ENCODE peak calls at places on chromosomes 12 and 14, in six cellular contexts. T, D, R, V, L and P are unnamed samples.

GRCh38 chr12:111434680-111435338 is 29.1 kb downstream of the SH2B3 start:
- DNase-seq in T (peak; percentile 62), D (peak; percentile 93), R (no peak), V (no peak), L (no peak), P (peak; percentile 80)

GRCh38 chr12:56336361-56337167 is 2.1 kb upstream of the IL23A start:
- DNase-seq in T (no peak), D (peak; percentile 30), R (no peak), V (no peak), L (no peak), P (no peak)

GRCh38 chr12:111361073-111361716 is 7.7 kb downstream of the PHETA1 start:
- DNase-seq in T (no peak), D (no peak), R (no peak), V (no peak), L (no peak), P (no peak)

GRCh38 chr12:132078190-132078589 is 65.9 kb downstream of the DDX51 start:
- DNase-seq in T (peak; percentile 91), D (no peak), R (no peak), V (no peak), L (no peak), P (no peak)

GRCh38 chr12:26286186-26286585 is 90.8 kb downstream of the SSPN start:
- DNase-seq in T (no peak), D (no peak), R (no peak), V (no peak), L (no peak), P (no peak)

GRCh38 chr12:28742791-28743190 is 406.3 kb upstream of the FAR2 start:
- DNase-seq in T (peak; percentile 42), D (no peak), R (no peak), V (no peak), L (no peak), P (no peak)

GRCh38 chr14:92570863-92571262 is 57.3 kb downstream of the RIN3 start:
- DNase-seq in T (no peak), D (no peak), R (no peak), V (no peak), L (no peak), P (no peak)

GRCh38 chr14:60220084-60220483 is 28.9 kb upstream of the PPM1A start:
- DNase-seq in T (no peak), D (no peak), R (no peak), V (no peak), L (no peak), P (no peak)

GRCh38 chr12:27244680-27245005 is 557 bp downstream of the STK38L start:
- DNase-seq in T (peak; percentile 58), D (no peak), R (no peak), V (no peak), L (no peak), P (no peak)

GRCh38 chr14:53412819-53413664 is 259.9 kb upstream of the DDHD1 start:
- DNase-seq in T (no peak), D (no peak), R (no peak), V (peak; percentile 20), L (no peak), P (no peak)

GRCh38 chr14:73887704-73888459 is 1.2 kb downstream of the ZNF410 start:
- DNase-seq in T (no peak), D (no peak), R (no peak), V (no peak), L (no peak), P (no peak)

GRCh38 chr14:85532981-85533820 is 3.3 kb downstream of the FLRT2 start:
- DNase-seq in T (peak; percentile 87), D (no peak), R (no peak), V (no peak), L (peak; percentile 46), P (no peak)

GRCh38 chr14:67883717-67884116 is 64.1 kb downstream of the RAD51B start:
- DNase-seq in T (peak; percentile 28), D (no peak), R (no peak), V (no peak), L (peak; percentile 18), P (no peak)

GRCh38 chr14:52332269-52332668 is 18.2 kb downstream of the PTGER2 start:
- DNase-seq in T (peak; percentile 62), D (no peak), R (no peak), V (no peak), L (no peak), P (no peak)

GRCh38 chr14:24231263-24232120 is 675 bp downstream of the NEDD8 start:
- DNase-seq in T (no peak), D (no peak), R (no peak), V (no peak), L (peak; percentile 36), P (no peak)

GRCh38 chr12:102059343-102059742 is 2.4 kb downstream of the WASHC3 start:
- DNase-seq in T (no peak), D (no peak), R (no peak), V (no peak), L (no peak), P (no peak)

GRCh38 chr12:89382366-89382765 is 30.1 kb upstream of the DUSP6 start:
- DNase-seq in T (no peak), D (no peak), R (no peak), V (no peak), L (no peak), P (no peak)

GRCh38 chr12:104603545-104603973 is 146.8 kb downstream of the CHST11 start:
- DNase-seq in T (peak; percentile 61), D (no peak), R (no peak), V (no peak), L (peak; percentile 47), P (no peak)

GRCh38 chr14:37824936-37825698 is 229.7 kb downstream of the TTC6 start:
- DNase-seq in T (no peak), D (no peak), R (no peak), V (no peak), L (no peak), P (no peak)

GRCh38 chr12:46627686-46628085 is 198.1 kb downstream of the SLC38A4 start:
- DNase-seq in T (peak; percentile 61), D (no peak), R (no peak), V (no peak), L (no peak), P (no peak)

GRCh38 chr14:20657216-20658211 is 16.0 kb upstream of the OR6S1 start:
- DNase-seq in T (peak; percentile 4), D (peak; percentile 52), R (no peak), V (peak; percentile 34), L (peak; percentile 83), P (no peak)

GRCh38 chr14:101953151-101953550 is 11.2 kb upstream of the DYNC1H1 start:
- DNase-seq in T (no peak), D (peak; percentile 49), R (no peak), V (peak; percentile 50), L (no peak), P (no peak)

GRCh38 chr12:104702565-104703139 is 245.9 kb downstream of the CHST11 start:
- DNase-seq in T (no peak), D (peak; percentile 73), R (peak; percentile 16), V (no peak), L (no peak), P (no peak)

GRCh38 chr12:13178568-13179158 is 17.9 kb upstream of the EMP1 start:
- DNase-seq in T (no peak), D (no peak), R (no peak), V (no peak), L (no peak), P (no peak)

DNA sequence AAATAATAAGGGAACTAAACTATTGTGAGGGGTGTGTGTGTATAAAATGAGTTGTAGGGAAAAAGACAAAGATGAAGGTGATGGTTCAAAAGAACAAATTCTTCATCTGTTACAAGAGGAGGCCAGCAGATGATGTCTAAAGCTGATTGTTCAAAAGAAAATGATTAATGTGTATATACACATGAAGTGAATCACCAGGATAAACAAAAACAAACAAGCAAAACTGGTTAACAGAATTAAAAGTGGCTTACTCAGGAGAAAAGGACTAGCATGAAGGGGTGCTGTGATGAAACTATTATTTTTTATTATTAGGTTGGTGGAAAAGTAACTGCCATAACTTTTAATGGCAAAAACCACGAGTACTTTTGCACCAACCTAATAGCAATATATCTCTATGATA is 348.4 kb downstream of the BCL11B start:
- DNase-seq in T (no peak), D (no peak), R (no peak), V (no peak), L (no peak), P (no peak)
- H3K9me3 ChIP-seq in T (peaks cover 30% of the 10 kb centered on the region), D (no peaks in the 10 kb centered on the region), R (no peaks in the 10 kb centered on the region), V (no peaks in the 10 kb centered on the region), L (peaks cover 9% of the 10 kb centered on the region), P (no peaks in the 10 kb centered on the region)

GRCh38 chr12:34396861-34397590 is 374.7 kb downstream of the ALG10 start:
- DNase-seq in T (no peak), D (peak; percentile 41), R (peak; percentile 3), V (peak; percentile 3), L (no peak), P (peak; percentile 7)
- H3K9me3 ChIP-seq in T (peaks cover 66% of the 10 kb centered on the region), D (peaks cover 66% of the 10 kb centered on the region), R (peaks cover 2% of the 10 kb centered on the region), V (no peaks in the 10 kb centered on the region), L (no peaks in the 10 kb centered on the region), P (no peaks in the 10 kb centered on the region)

GRCh38 chr12:133192847-133193246 is 11.6 kb downstream of the ZNF268 start:
- DNase-seq in T (no peak), D (no peak), R (no peak), V (no peak), L (no peak), P (no peak)
- H3K9me3 ChIP-seq in T (peaks cover 69% of the 10 kb centered on the region), D (peaks cover 91% of the 10 kb centered on the region), R (peaks cover 87% of the 10 kb centered on the region), V (peaks cover 10% of the 10 kb centered on the region), L (peaks cover 88% of the 10 kb centered on the region), P (peaks cover 52% of the 10 kb centered on the region)

DNA sequence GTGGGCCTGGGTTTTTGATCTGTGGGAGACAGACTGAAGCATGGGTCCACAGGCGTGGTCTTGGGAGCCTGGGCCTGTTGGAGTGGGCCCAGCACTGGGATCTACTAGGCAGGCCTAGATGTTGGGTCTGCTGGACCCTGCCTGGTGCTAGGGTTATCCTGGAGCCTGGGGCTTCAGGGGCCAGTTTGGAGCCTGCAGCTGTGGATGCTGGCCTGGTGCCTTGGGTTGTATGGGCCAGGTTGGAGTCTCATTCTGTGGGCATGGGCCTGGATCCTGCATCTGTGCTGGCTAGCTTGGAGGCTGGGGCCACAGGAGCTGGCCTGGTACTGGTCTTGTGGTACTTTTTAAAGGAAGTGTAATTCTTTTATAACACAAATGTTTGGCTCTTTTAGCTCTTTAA is 68.0 kb downstream of the GPHN start:
- DNase-seq in T (no peak), D (no peak), R (no peak), V (no peak), L (no peak), P (no peak)
- H3K9me3 ChIP-seq in T (peaks cover 4% of the 10 kb centered on the region), D (peaks cover 66% of the 10 kb centered on the region), R (peaks cover 14% of the 10 kb centered on the region), V (peaks cover 3% of the 10 kb centered on the region), L (peaks cover 3% of the 10 kb centered on the region), P (peaks cover 15% of the 10 kb centered on the region)

DNA sequence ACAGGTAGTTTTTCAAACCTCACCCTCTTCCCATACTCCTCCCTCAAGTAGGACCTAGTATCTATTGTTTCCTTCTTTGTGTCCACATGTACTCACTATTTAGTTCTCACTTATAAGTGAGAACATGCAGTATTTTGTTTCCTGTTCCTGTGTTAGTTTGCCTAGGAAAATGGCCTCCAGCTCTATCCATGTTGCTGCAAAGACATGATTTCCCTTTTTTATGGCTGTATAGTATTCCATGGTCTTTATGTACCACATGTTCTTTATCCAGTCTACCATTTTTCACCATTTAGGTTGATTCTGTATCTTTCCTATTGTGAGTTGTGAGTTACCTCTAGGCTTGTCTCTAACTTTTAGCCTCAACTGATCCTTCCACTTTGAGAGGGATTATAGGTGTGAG is 310.7 kb downstream of the PRKD1 start:
- DNase-seq in T (no peak), D (no peak), R (no peak), V (no peak), L (no peak), P (no peak)
- H3K9me3 ChIP-seq in T (no peaks in the 10 kb centered on the region), D (peaks cover 3% of the 10 kb centered on the region), R (no peaks in the 10 kb centered on the region), V (no peaks in the 10 kb centered on the region), L (no peaks in the 10 kb centered on the region), P (no peaks in the 10 kb centered on the region)